ENCODE peak calls at places on chromosomes 2 and 18, in five cellular contexts. One of them, this sample, is unnamed.

GRCh38 chr2:136029149-136029548 is 43.7 kb upstream of the DARS1 start:
- DNase-seq in thyroid gland: no peak
- DNase-seq in T-cell: no peak
- DNase-seq in left lung: no peak
- DNase-seq in NB4: no peak
- DNase-seq in this sample: no peak

GRCh38 chr2:240893363-240893828 is 2.6 kb downstream of the MAB21L4 start:
- DNase-seq in thyroid gland: no peak
- DNase-seq in T-cell: no peak
- DNase-seq in left lung: peak; percentile 51
- DNase-seq in NB4: no peak
- DNase-seq in this sample: no peak

GRCh38 chr18:76457475-76457874 is 37.6 kb downstream of the ZNF516 start:
- DNase-seq in thyroid gland: no peak
- DNase-seq in T-cell: no peak
- DNase-seq in left lung: peak; percentile 13
- DNase-seq in NB4: no peak
- DNase-seq in this sample: no peak

GRCh38 chr2:237405006-237405559 is 8.9 kb downstream of the COL6A3 start:
- DNase-seq in thyroid gland: no peak
- DNase-seq in T-cell: no peak
- DNase-seq in left lung: no peak
- DNase-seq in NB4: no peak
- DNase-seq in this sample: no peak

GRCh38 chr2:41879367-41879871 is 168.4 kb upstream of the PKDCC start:
- DNase-seq in thyroid gland: no peak
- DNase-seq in T-cell: no peak
- DNase-seq in left lung: peak; percentile 70
- DNase-seq in NB4: peak; percentile 89
- DNase-seq in this sample: no peak

GRCh38 chr2:29923110-29923721 is 1.8 kb upstream of the ALK start:
- DNase-seq in thyroid gland: peak; percentile 73
- DNase-seq in T-cell: peak; percentile 21
- DNase-seq in left lung: peak; percentile 41
- DNase-seq in NB4: peak; percentile 67
- DNase-seq in this sample: peak; percentile 58

GRCh38 chr2:55130849-55131248 is 80.6 kb upstream of the RTN4 start:
- DNase-seq in thyroid gland: no peak
- DNase-seq in T-cell: no peak
- DNase-seq in left lung: no peak
- DNase-seq in NB4: no peak
- DNase-seq in this sample: no peak

GRCh38 chr2:23436346-23437099 is 51.5 kb downstream of the KLHL29 start:
- DNase-seq in thyroid gland: no peak
- DNase-seq in T-cell: no peak
- DNase-seq in left lung: no peak
- DNase-seq in NB4: no peak
- DNase-seq in this sample: no peak

GRCh38 chr2:179020156-179020750 is 29.7 kb downstream of the CCDC141 start:
- DNase-seq in thyroid gland: peak; percentile 5
- DNase-seq in T-cell: peak; percentile 29
- DNase-seq in left lung: no peak
- DNase-seq in NB4: peak; percentile 38
- DNase-seq in this sample: peak; percentile 22

GRCh38 chr2:42142476-42143184 is 26.5 kb upstream of the EML4 start:
- DNase-seq in thyroid gland: peak; percentile 79
- DNase-seq in T-cell: no peak
- DNase-seq in left lung: peak; percentile 55
- DNase-seq in NB4: peak; percentile 22
- DNase-seq in this sample: no peak

GRCh38 chr2:42171396-42171971 is 2.3 kb downstream of the EML4 start:
- DNase-seq in thyroid gland: no peak
- DNase-seq in T-cell: no peak
- DNase-seq in left lung: no peak
- DNase-seq in NB4: peak; percentile 56
- DNase-seq in this sample: no peak

GRCh38 chr18:45738660-45739059 is 14.7 kb downstream of the SLC14A1 start:
- DNase-seq in thyroid gland: no peak
- DNase-seq in T-cell: no peak
- DNase-seq in left lung: no peak
- DNase-seq in NB4: no peak
- DNase-seq in this sample: no peak

GRCh38 chr2:239544846-239545465 is 144.1 kb upstream of the HDAC4 start:
- DNase-seq in thyroid gland: no peak
- DNase-seq in T-cell: peak; percentile 35
- DNase-seq in left lung: no peak
- DNase-seq in NB4: peak; percentile 42
- DNase-seq in this sample: no peak

GRCh38 chr2:148402786-148403185 is 241.8 kb upstream of the EPC2 start:
- DNase-seq in thyroid gland: no peak
- DNase-seq in T-cell: no peak
- DNase-seq in left lung: no peak
- DNase-seq in NB4: no peak
- DNase-seq in this sample: no peak

GRCh38 chr2:20327370-20327769 is 23.3 kb downstream of the PUM2 start:
- DNase-seq in thyroid gland: no peak
- DNase-seq in T-cell: no peak
- DNase-seq in left lung: no peak
- DNase-seq in NB4: no peak
- DNase-seq in this sample: no peak

GRCh38 chr2:238143239-238143951 is 4.9 kb downstream of the KLHL30 start:
- DNase-seq in thyroid gland: no peak
- DNase-seq in T-cell: no peak
- DNase-seq in left lung: no peak
- DNase-seq in NB4: peak; percentile 46
- DNase-seq in this sample: no peak

GRCh38 chr2:187138240-187138639 is 289.3 kb upstream of the ZSWIM2 start:
- DNase-seq in thyroid gland: no peak
- DNase-seq in T-cell: no peak
- DNase-seq in left lung: no peak
- DNase-seq in NB4: peak; percentile 23
- DNase-seq in this sample: no peak

GRCh38 chr2:143026411-143027054 is 102.7 kb upstream of the ARHGAP15 start:
- DNase-seq in thyroid gland: no peak
- DNase-seq in T-cell: no peak
- DNase-seq in left lung: peak; percentile 41
- DNase-seq in NB4: no peak
- DNase-seq in this sample: no peak

GRCh38 chr18:6509417-6510198 is 94.9 kb upstream of the L3MBTL4 start:
- DNase-seq in thyroid gland: no peak
- DNase-seq in T-cell: no peak
- DNase-seq in left lung: no peak
- DNase-seq in NB4: no peak
- DNase-seq in this sample: no peak

GRCh38 chr2:239744706-239745340 is 280.3 kb downstream of the NDUFA10 start:
- DNase-seq in thyroid gland: no peak
- DNase-seq in T-cell: no peak
- DNase-seq in left lung: no peak
- DNase-seq in NB4: no peak
- DNase-seq in this sample: no peak

GRCh38 chr2:73859721-73860586 is 31.2 kb downstream of the STAMBP start:
- DNase-seq in thyroid gland: no peak
- DNase-seq in T-cell: no peak
- DNase-seq in left lung: no peak
- DNase-seq in NB4: peak; percentile 31
- DNase-seq in this sample: no peak

GRCh38 chr2:80351229-80351628 is 46.7 kb upstream of the LRRTM1 start:
- DNase-seq in thyroid gland: no peak
- DNase-seq in T-cell: no peak
- DNase-seq in left lung: no peak
- DNase-seq in NB4: no peak
- DNase-seq in this sample: no peak

GRCh38 chr2:143110759-143111428 is 18.3 kb upstream of the ARHGAP15 start:
- DNase-seq in thyroid gland: peak; percentile 66
- DNase-seq in T-cell: peak; percentile 63
- DNase-seq in left lung: peak; percentile 47
- DNase-seq in NB4: peak; percentile 83
- DNase-seq in this sample: peak; percentile 55